ENCODE peak calls at places on chromosome 4, in six cellular contexts. R is HepG2, B is GM12891, E is GM12878, N is K562, Y is H1. C is an unnamed sample.

GRCh38 chr4:26257850-26258249 is 63.0 kb upstream of the RBPJ start:
- DNase-seq in R (no peak), B (no peak), E (peak), N (no peak), Y (no peak), C (no peak)

GRCh38 chr4:89598602-89599001 is 238.4 kb downstream of the SNCA start:
- DNase-seq in R (peak), B (no peak), E (no peak), N (no peak), Y (no peak), C (no peak)

GRCh38 chr4:167290684-167291083 is 56.4 kb upstream of the SPOCK3 start:
- DNase-seq in R (no peak), B (no peak), E (no peak), N (no peak), Y (no peak), C (no peak)

GRCh38 chr4:1928356-1929235 is 57.4 kb downstream of the NSD2 start:
- DNase-seq in R (no peak), B (no peak), E (no peak), N (no peak), Y (no peak), C (no peak)

GRCh38 chr4:175891863-175892262 is 79.8 kb upstream of the GPM6A start:
- DNase-seq in R (peak), B (peak), E (no peak), N (no peak), Y (no peak), C (no peak)

GRCh38 chr4:40617903-40618302 is 11.8 kb downstream of the RBM47 start:
- DNase-seq in R (no peak), B (no peak), E (no peak), N (no peak), Y (no peak), C (no peak)

GRCh38 chr4:18815779-18816173 is 794.2 kb upstream of the LCORL start:
- DNase-seq in R (no peak), B (no peak), E (no peak), N (no peak), Y (no peak), C (no peak)

GRCh38 chr4:2793578-2793919 is 664 bp downstream of the SH3BP2 start:
- DNase-seq in R (no peak), B (no peak), E (no peak), N (no peak), Y (no peak), C (no peak)

GRCh38 chr4:175253184-175253902 is 335.2 kb downstream of the ADAM29 start:
- DNase-seq in R (no peak), B (no peak), E (no peak), N (no peak), Y (no peak), C (no peak)

GRCh38 chr4:155509619-155510018 is 132.9 kb upstream of the MAP9 start:
- DNase-seq in R (no peak), B (no peak), E (no peak), N (no peak), Y (no peak), C (no peak)

DNA sequence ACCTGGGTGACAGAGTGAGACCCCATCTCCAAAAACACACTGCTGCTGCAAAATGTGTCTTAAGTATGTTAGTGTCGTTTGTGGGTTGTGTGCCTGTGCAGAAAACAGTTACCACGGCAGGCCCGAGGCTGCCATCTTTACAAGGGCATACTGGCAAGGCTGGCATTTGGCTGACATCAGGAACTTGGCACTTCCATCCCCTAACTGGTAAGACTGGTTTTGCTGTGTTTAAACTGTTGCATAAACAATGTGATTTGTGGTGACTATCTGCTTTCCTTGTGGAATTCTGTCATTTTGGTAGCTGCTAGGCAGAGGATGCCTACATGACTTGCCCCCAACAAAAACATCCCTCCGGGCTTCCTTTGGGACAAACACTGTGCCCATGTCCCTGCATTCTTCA is 12.3 kb downstream of the LRP2BP start:
- DNase-seq in R (no peak), B (no peak), E (no peak), N (no peak), Y (no peak), C (no peak)
- TF ChIP-seq TAF1 in R (no peak), B (no peak), E (no peak), N (no peak), Y (no peak), C (no peak)

GRCh38 chr4:24260133-24260532 is 324.2 kb downstream of the DHX15 start:
- DNase-seq in R (no peak), B (no peak), E (no peak), N (no peak), Y (no peak), C (no peak)

GRCh38 chr4:24256547-24256946 is 327.8 kb downstream of the DHX15 start:
- DNase-seq in R (no peak), B (no peak), E (no peak), N (no peak), Y (no peak), C (no peak)

GRCh38 chr4:24262616-24263015 is 321.7 kb downstream of the DHX15 start:
- DNase-seq in R (no peak), B (no peak), E (no peak), N (no peak), Y (no peak), C (no peak)

GRCh38 chr4:24262084-24262483 is 322.3 kb downstream of the DHX15 start:
- DNase-seq in R (no peak), B (no peak), E (no peak), N (no peak), Y (no peak), C (no peak)

DNA sequence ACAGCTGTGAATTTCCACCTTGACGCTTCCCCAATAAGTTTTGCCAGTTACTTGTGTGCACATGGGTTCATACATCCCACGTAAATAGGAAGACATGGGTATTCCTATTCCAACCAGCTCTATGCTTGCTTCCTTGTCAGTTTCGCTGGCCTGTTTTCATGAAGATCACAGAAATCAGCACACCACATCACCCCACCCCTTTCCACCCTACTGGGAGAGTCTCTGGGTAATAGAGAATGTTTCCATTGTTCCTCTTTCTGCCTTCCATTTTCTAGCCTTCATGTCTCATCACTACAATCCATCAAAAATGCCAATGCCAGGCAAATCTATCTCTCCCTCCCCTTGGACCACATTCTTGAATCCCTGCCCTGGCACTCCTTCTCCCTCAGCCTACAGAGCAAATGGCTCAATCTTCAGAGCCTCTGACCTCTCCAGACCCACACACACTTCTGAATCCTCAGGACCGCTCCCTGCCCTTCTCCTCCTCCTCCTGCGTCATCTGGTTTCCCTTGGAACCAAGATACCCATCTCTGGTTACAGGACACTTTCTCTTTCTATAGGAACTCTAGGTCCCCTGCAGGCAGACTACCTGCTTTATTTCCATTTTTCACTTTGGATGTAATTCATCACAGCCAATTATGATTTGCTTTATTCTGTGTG is 323.3 kb downstream of the DHX15 start:
- DNase-seq in R (no peak), B (no peak), E (no peak), N (no peak), Y (no peak), C (no peak)
- TF ChIP-seq POLR2A in R (no peak), B (no peak), E (no peak), N (no peak), Y (no peak), C (no peak)

DNA sequence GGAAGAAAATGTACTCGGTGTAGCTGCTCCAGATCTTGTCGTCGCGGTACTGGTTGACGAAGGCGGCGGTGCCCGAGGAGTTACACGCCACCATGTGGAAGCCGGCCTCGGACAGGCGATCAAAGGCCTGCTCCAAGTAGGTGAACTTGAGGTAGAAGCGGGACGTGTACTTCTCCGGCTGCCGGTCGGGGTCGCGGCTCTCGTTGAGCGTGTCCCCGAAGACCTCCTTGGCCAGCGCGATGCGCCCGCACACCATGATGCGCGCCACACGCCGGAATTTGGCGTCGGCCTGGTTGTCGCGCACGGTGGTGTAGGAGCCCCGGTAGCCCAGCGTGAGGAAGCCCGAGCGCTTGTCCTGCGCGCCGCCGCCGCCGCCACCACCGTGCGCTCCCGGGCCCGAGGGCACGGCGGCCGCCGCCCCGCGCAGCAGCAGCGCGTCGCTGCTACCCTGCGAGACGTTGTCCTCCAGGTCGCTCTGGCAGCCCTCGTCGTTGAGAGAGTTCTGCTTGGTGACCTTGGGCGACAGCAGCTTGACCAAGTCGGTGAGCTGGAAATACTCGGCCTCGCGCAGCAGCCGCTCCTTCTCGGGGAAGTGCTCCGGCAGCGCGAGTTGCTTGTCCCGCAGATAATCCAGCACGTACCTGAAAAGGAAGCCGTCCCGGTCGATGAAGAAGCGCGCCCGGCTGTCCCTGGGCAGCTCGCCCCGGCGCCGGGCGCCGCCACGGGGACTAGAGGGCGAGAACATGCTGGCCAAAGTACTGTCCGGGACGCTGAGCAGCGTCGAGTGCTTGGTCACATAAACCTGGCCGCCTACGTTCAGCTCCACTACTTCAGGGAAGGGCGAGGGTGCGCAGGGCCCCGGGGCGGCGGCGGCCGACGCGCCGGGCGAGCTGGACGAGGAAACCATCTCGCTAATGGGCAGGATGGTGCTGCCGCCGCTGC is 775 bp downstream of the KCTD8 start:
- DNase-seq in R (no peak), B (no peak), E (no peak), N (no peak), Y (peak), C (no peak)
- TF ChIP-seq TAF1 in R (no peak), B (no peak), E (no peak), N (no peak), Y (no peak), C (no peak)

GRCh38 chr4:13633671-13634070 is 6.1 kb upstream of the BOD1L1 start:
- DNase-seq in R (no peak), B (no peak), E (no peak), N (no peak), Y (no peak), C (no peak)

GRCh38 chr4:13627185-13627605 is 330 bp downstream of the BOD1L1 start:
- DNase-seq in R (no peak), B (peak), E (no peak), N (no peak), Y (no peak), C (peak)

GRCh38 chr4:13626492-13627184 is 887 bp downstream of the BOD1L1 start:
- DNase-seq in R (no peak), B (no peak), E (no peak), N (peak), Y (no peak), C (no peak)

GRCh38 chr4:13627606-13628301 is at the start of gene BOD1L1:
- DNase-seq in R (peak), B (peak), E (peak), N (peak), Y (peak), C (peak)
- TF ChIP-seq POLR2A in R (peak), B (peak), E (peak), N (peak), Y (peak), C (peak)

DNA sequence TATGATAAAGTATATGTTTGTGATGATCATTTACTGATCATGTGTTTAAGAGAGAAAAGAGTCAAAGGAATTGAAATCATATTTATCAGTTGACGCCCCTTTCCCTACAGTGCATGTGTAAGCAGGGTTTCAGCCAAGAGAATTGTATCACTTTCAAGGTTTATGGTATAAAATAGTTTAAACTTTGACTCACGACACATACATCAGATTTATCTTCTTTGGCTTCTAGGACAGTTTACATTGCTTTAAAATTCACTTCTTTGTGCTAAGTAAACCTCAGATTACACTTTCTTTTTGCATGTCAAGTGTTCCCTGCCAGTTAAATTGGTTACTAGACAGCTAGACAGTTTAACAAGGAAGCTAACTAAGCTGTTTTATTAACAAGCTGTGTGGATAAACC is 86.3 kb upstream of the MYOZ2 start:
- DNase-seq in R (no peak), B (no peak), E (no peak), N (no peak), Y (no peak), C (no peak)
- TF ChIP-seq TAF1 in R (no peak), B (no peak), E (no peak), N (no peak), Y (no peak), C (no peak)

DNA sequence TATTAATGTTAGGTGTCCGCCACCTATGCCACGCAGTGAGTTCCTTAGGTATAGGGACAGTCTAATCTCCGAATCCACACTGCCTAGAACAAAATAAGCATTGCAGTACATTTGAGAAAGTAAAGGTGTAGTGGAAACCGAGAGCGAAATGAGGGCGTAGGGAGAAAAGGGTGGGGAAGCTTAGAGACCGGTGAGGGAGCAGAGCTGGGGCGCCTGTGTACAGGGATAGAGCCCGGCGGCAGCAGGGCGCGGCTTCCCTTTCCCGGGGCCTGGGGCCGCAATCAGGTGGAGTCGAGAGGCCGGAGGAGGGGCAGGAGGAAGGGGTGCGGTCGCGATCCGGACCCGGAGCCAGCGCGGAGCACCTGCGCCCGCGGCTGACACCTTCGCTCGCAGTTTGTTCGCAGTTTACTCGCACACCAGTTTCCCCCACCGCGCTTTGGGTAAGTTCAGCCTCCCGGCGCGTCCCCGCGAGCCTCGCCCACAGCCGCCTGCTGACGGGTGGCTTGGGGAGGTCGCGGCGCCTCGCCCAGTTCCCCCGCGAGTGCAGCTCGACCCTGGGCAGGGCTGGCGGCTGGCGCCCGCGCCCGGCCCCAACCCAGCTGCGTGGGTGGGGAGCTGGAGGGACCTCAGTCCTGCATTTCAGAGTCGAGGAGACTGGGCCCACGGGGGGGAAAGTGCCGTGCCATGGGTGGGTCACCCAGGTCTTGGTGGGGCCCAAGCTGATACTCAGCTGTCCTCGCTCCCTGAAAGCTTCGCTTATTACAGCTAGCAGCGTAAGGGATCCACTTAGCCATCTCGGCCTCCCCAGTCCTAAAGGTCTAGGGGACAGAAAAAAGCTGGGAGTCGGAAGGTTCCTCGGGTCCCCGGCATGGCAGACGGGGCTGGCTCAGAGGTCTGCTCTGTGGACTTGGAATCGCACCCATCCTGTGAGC is at the start of gene ANXA3:
- DNase-seq in R (no peak), B (peak), E (no peak), N (peak), Y (peak), C (peak)
- TF ChIP-seq POLR2A in R (peak), B (no peak), E (no peak), N (no peak), Y (peak), C (no peak)

DNA sequence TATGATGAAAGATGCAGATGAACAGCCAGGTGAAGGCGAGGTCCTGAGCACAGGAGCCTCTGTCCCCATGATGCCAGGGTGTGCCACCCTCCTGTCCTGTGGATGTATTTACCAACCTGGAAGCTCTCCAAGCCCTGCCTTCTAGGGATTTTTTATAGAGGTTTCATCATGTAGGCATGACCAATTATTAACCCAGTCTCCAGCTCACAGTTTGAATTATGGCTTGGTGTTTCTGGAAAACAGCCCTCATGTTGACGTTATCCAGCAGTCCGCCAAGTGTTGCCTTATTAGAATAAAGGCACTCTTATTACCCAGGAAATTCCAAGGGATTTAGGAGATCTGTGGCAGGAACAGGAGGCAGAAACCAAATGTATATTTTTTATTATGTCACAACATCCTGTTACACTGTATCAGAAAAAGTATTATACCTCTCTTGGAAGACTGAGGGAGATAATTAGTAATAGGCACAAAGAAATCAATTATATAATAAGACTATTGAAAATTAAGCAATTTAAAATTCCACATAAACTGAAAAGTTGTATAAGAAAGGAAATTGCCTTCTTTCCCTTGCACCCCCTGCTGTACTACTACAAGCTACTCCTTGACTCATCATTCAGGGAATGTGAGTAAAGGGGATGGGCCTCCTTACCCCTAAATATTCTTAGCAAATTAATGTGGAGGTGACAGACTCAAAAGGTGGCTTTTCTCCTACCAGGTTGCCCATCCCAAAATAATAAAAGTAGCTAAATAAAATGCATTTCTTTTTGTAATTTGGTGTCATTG is 129.6 kb downstream of the ZNF330 start:
- DNase-seq in R (no peak), B (no peak), E (no peak), N (no peak), Y (no peak), C (no peak)
- TF ChIP-seq TAF1 in R (no peak), B (no peak), E (no peak), N (no peak), Y (no peak), C (no peak)

GRCh38 chr4:129095811-129096454 is at the start of gene C4orf33:
- DNase-seq in R (peak), B (peak), E (peak), N (peak), Y (peak), C (peak)
- TF ChIP-seq POLR2A in R (peak), B (peak), E (peak), N (peak), Y (no peak), C (peak)

C was measured in GM12892.